ENCODE peak calls at places on chromosomes 7 and 10, in six cellular contexts. E is astrocyte of the spinal cord; M is CD4-positive, alpha-beta memory T cell; Z is NCI-H1105 treated with DMSO at 0.1 percent for 48 hours; C is stimulated activated CD4-positive, alpha-beta T cell treated with anti-CD3 and anti-CD28 coated beads, Interleukin-2, amount 100 ng/mL, for 4 hours; K is D721Med. I is an unnamed sample.

GRCh38 chr10:130013938-130014733 is 50.1 kb upstream of the EBF3 start:
- DNase-seq in E (no peak), M (no peak), Z (no peak), C (no peak), K (no peak), I (no peak)

GRCh38 chr10:131173484-131174210 is 137.9 kb downstream of the TCERG1L start:
- DNase-seq in E (no peak), M (no peak), Z (no peak), C (no peak), K (no peak), I (no peak)

GRCh38 chr7:118758582-118758981 is 534.1 kb downstream of the ANKRD7 start:
- DNase-seq in E (no peak), M (no peak), Z (no peak), C (no peak), K (no peak), I (no peak)

GRCh38 chr10:19828278-19829049 is 12.2 kb downstream of the PLXDC2 start:
- DNase-seq in E (no peak), M (no peak), Z (no peak), C (no peak), K (no peak), I (no peak)

GRCh38 chr7:146150153-146150552 is 33.6 kb downstream of the CNTNAP2 start:
- DNase-seq in E (no peak), M (no peak), Z (no peak), C (no peak), K (no peak), I (no peak)

GRCh38 chr7:55441668-55442305 is 76.7 kb downstream of the LANCL2 start:
- DNase-seq in E (peak; percentile 76), M (no peak), Z (peak; percentile 43), C (no peak), K (no peak), I (no peak)

GRCh38 chr10:987635-987905 is 664 bp upstream of the GTPBP4 start:
- DNase-seq in E (peak; percentile 41), M (no peak), Z (no peak), C (no peak), K (no peak), I (no peak)

GRCh38 chr10:12960431-12960898 is 41.0 kb downstream of the CCDC3 start:
- DNase-seq in E (no peak), M (no peak), Z (no peak), C (no peak), K (no peak), I (no peak)

GRCh38 chr10:97584060-97584797 is at the start of gene HOGA1:
- DNase-seq in E (peak; percentile 73), M (no peak), Z (no peak), C (no peak), K (no peak), I (no peak)

GRCh38 chr7:80060218-80060806 is 74.3 kb upstream of the GNAI1 start:
- DNase-seq in E (peak; percentile 84), M (no peak), Z (peak; percentile 59), C (no peak), K (no peak), I (no peak)

GRCh38 chr10:13904053-13904452 is 317.3 kb downstream of the PRPF18 start:
- DNase-seq in E (no peak), M (no peak), Z (no peak), C (no peak), K (no peak), I (no peak)

GRCh38 chr10:93346060-93346459 is 136.1 kb downstream of the MYOF start:
- DNase-seq in E (no peak), M (no peak), Z (no peak), C (no peak), K (no peak), I (no peak)

GRCh38 chr10:114925675-114926204 is 12.3 kb upstream of the TRUB1 start:
- DNase-seq in E (peak; percentile 74), M (no peak), Z (no peak), C (no peak), K (no peak), I (no peak)

GRCh38 chr10:114045071-114045737 is 1.5 kb downstream of the ADRB1 start:
- DNase-seq in E (no peak), M (peak; percentile 21), Z (peak; percentile 29), C (no peak), K (no peak), I (no peak)

GRCh38 chr7:152108359-152108758 is 82.9 kb downstream of the GALNT11 start:
- DNase-seq in E (no peak), M (no peak), Z (no peak), C (no peak), K (no peak), I (no peak)

GRCh38 chr7:96655956-96656355 is 53.7 kb downstream of the SEM1 start:
- DNase-seq in E (no peak), M (no peak), Z (no peak), C (no peak), K (no peak), I (no peak)

GRCh38 chr7:15886626-15887025 is 200.1 kb upstream of the MEOX2 start:
- DNase-seq in E (no peak), M (no peak), Z (no peak), C (no peak), K (no peak), I (no peak)

GRCh38 chr10:17547026-17547425 is 70.1 kb downstream of the HACD1 start:
- DNase-seq in E (peak; percentile 27), M (no peak), Z (no peak), C (no peak), K (no peak), I (no peak)

GRCh38 chr10:70130878-70131559 is 1.6 kb downstream of the AIFM2 start:
- DNase-seq in E (peak; percentile 46), M (no peak), Z (no peak), C (no peak), K (no peak), I (no peak)

GRCh38 chr7:70384891-70385290 is 747.1 kb upstream of the GALNT17 start:
- DNase-seq in E (peak; percentile 70), M (no peak), Z (no peak), C (no peak), K (no peak), I (no peak)

GRCh38 chr7:140478361-140479061 is 794 bp downstream of the MKRN1 start:
- DNase-seq in E (peak; percentile 45), M (peak; percentile 51), Z (peak; percentile 59), C (peak; percentile 8), K (no peak), I (no peak)

GRCh38 chr7:103150192-103150591 is 1.3 kb upstream of the NAPEPLD start:
- DNase-seq in E (no peak), M (no peak), Z (no peak), C (no peak), K (no peak), I (no peak)

GRCh38 chr7:93176961-93177580 is 28.9 kb upstream of the SAMD9L start:
- DNase-seq in E (no peak), M (no peak), Z (no peak), C (no peak), K (no peak), I (no peak)

GRCh38 chr10:130350996-130351395 is 214.8 kb downstream of the GLRX3 start:
- DNase-seq in E (no peak), M (no peak), Z (no peak), C (no peak), K (no peak), I (no peak)

GRCh38 chr7:2157473-2158279 is 75.1 kb downstream of the MAD1L1 start:
- DNase-seq in E (peak; percentile 96), M (no peak), Z (peak; percentile 97), C (no peak), K (no peak), I (no peak)

GRCh38 chr10:73922864-73923133 is 11.9 kb downstream of the PLAU start:
- DNase-seq in E (no peak), M (no peak), Z (no peak), C (no peak), K (no peak), I (no peak)

GRCh38 chr10:102068216-102068615 is 3.1 kb downstream of the HPS6 start:
- DNase-seq in E (no peak), M (no peak), Z (no peak), C (no peak), K (no peak), I (no peak)

GRCh38 chr7:47326220-47326619 is 255.7 kb downstream of the TNS3 start:
- DNase-seq in E (peak; percentile 87), M (no peak), Z (no peak), C (no peak), K (no peak), I (no peak)

I was measured in activated T-cell treated with anti-CD3 and anti-CD28 coated beads, Interleukin-2, amount 50 U/mL, for 4 hours.